ENCODE peak calls at places on chromosomes 6 and 20, in ten cellular contexts. L is stimulated activated CD4-positive, alpha-beta T cell treated with anti-CD3 and anti-CD28 coated beads, Interleukin-15, amount 100 ng/mL, for 24 hours; B is body of pancreas; E is HTR-8/SVneo; N is activated T-cell treated with anti-CD3 and anti-CD28 coated beads for 4 hours; T is IMR-90; U is caudate nucleus; O is anterior cingulate cortex; Q is cardiac muscle cell; X is stomach. W is an unnamed sample.

GRCh38 chr6:161169060-161169459 is 104.8 kb downstream of the AGPAT4 start:
- DNase-seq in L (no peak), B (no peak), E (no peak), N (no peak), T (no peak), U (no peak), O (no peak), Q (no peak), X (no peak), W (no peak)

GRCh38 chr6:169807699-169808607 is 56.5 kb downstream of the ERMARD start:
- DNase-seq in L (no peak), B (no peak), E (no peak), N (no peak), T (no peak), U (no peak), O (no peak), Q (no peak), X (no peak), W (no peak)

GRCh38 chr6:67131827-67132226 is 1424.8 kb upstream of the EYS start:
- DNase-seq in L (no peak), B (no peak), E (no peak), N (no peak), T (no peak), U (peak; percentile 67), O (peak; percentile 29), Q (no peak), X (no peak), W (no peak)

GRCh38 chr6:106027316-106027715 is 58.8 kb upstream of the PRDM1 start:
- DNase-seq in L (no peak), B (no peak), E (no peak), N (no peak), T (no peak), U (no peak), O (no peak), Q (no peak), X (no peak), W (no peak)

GRCh38 chr6:43943099-43943766 is 173.2 kb downstream of the VEGFA start:
- DNase-seq in L (no peak), B (no peak), E (no peak), N (no peak), T (no peak), U (no peak), O (no peak), Q (no peak), X (no peak), W (no peak)

GRCh38 chr6:133099573-133099972 is 141.6 kb upstream of the EYA4 start:
- DNase-seq in L (no peak), B (no peak), E (peak; percentile 10), N (no peak), T (peak; percentile 98), U (no peak), O (no peak), Q (no peak), X (no peak), W (no peak)

GRCh38 chr6:43938178-43939101 is 168.4 kb downstream of the VEGFA start:
- DNase-seq in L (no peak), B (no peak), E (no peak), N (no peak), T (no peak), U (no peak), O (no peak), Q (peak; percentile 78), X (no peak), W (no peak)

GRCh38 chr20:32522525-32522774 is 62.7 kb downstream of the NOL4L start:
- DNase-seq in L (no peak), B (no peak), E (no peak), N (no peak), T (no peak), U (no peak), O (no peak), Q (no peak), X (no peak), W (no peak)

GRCh38 chr6:83057705-83058321 is 7.8 kb downstream of the UBE3D start:
- DNase-seq in L (peak; percentile 16), B (peak; percentile 46), E (peak; percentile 44), N (no peak), T (peak; percentile 55), U (peak; percentile 51), O (peak; percentile 10), Q (peak; percentile 59), X (no peak), W (no peak)

GRCh38 chr6:24584390-24584735 is 61.6 kb downstream of the KIAA0319 start:
- DNase-seq in L (no peak), B (no peak), E (no peak), N (no peak), T (no peak), U (no peak), O (no peak), Q (peak; percentile 77), X (no peak), W (no peak)

GRCh38 chr6:5379647-5380242 is 118.4 kb downstream of the FARS2 start:
- DNase-seq in L (peak; percentile 15), B (no peak), E (peak; percentile 36), N (no peak), T (peak; percentile 44), U (no peak), O (no peak), Q (peak; percentile 35), X (no peak), W (no peak)

GRCh38 chr20:9143926-9144325 is 75.0 kb downstream of the PLCB4 start:
- DNase-seq in L (no peak), B (no peak), E (no peak), N (no peak), T (no peak), U (no peak), O (no peak), Q (no peak), X (no peak), W (no peak)

GRCh38 chr6:25138697-25139051 is 140.5 kb upstream of the CARMIL1 start:
- DNase-seq in L (no peak), B (no peak), E (no peak), N (no peak), T (peak; percentile 30), U (no peak), O (no peak), Q (no peak), X (no peak), W (no peak)

GRCh38 chr6:121436172-121436965 is 923 bp downstream of the GJA1 start:
- DNase-seq in L (peak; percentile 6), B (peak; percentile 13), E (no peak), N (no peak), T (no peak), U (no peak), O (no peak), Q (peak; percentile 24), X (no peak), W (no peak)

GRCh38 chr6:470901-471448 is 79.4 kb downstream of the IRF4 start:
- DNase-seq in L (no peak), B (no peak), E (no peak), N (no peak), T (no peak), U (no peak), O (no peak), Q (no peak), X (no peak), W (no peak)

GRCh38 chr20:59032023-59032712 is at the start of gene ATP5F1E:
- DNase-seq in L (peak; percentile 98), B (peak; percentile 97), E (peak; percentile 100), N (peak; percentile 94), T (peak; percentile 89), U (peak; percentile 95), O (peak; percentile 92), Q (peak; percentile 97), X (peak; percentile 97), W (peak; percentile 76)

GRCh38 chr6:8215631-8216030 is 113.3 kb upstream of the EEF1E1 start:
- DNase-seq in L (no peak), B (no peak), E (no peak), N (no peak), T (peak; percentile 64), U (no peak), O (no peak), Q (no peak), X (no peak), W (no peak)

GRCh38 chr20:42435230-42435629 is 754.5 kb downstream of the PTPRT start:
- DNase-seq in L (no peak), B (no peak), E (no peak), N (no peak), T (no peak), U (no peak), O (no peak), Q (no peak), X (no peak), W (no peak)

GRCh38 chr6:45727824-45728449 is 287.7 kb downstream of the CLIC5 start:
- DNase-seq in L (no peak), B (no peak), E (no peak), N (no peak), T (no peak), U (no peak), O (no peak), Q (no peak), X (no peak), W (no peak)

GRCh38 chr6:29528988-29529560 is 30.5 kb downstream of the UBD start:
- DNase-seq in L (no peak), B (no peak), E (no peak), N (no peak), T (no peak), U (no peak), O (no peak), Q (no peak), X (no peak), W (no peak)

GRCh38 chr6:6751615-6752014 is 163.1 kb downstream of the LY86 start:
- DNase-seq in L (peak; percentile 59), B (no peak), E (no peak), N (no peak), T (no peak), U (no peak), O (no peak), Q (no peak), X (no peak), W (no peak)

GRCh38 chr6:84976516-84977420 is 212.4 kb upstream of the TBX18 start:
- DNase-seq in L (no peak), B (no peak), E (no peak), N (no peak), T (no peak), U (no peak), O (no peak), Q (no peak), X (no peak), W (no peak)

GRCh38 chr20:34495928-34496327 is 20.3 kb upstream of the DYNLRB1 start:
- DNase-seq in L (no peak), B (no peak), E (no peak), N (no peak), T (no peak), U (no peak), O (no peak), Q (no peak), X (no peak), W (no peak)

GRCh38 chr6:156102129-156102528 is 646.5 kb upstream of the NOX3 start:
- DNase-seq in L (peak; percentile 1), B (no peak), E (no peak), N (no peak), T (peak; percentile 23), U (no peak), O (no peak), Q (no peak), X (no peak), W (no peak)

GRCh38 chr6:13953061-13953705 is 28.4 kb downstream of the RNF182 start:
- DNase-seq in L (no peak), B (no peak), E (peak; percentile 12), N (no peak), T (peak; percentile 51), U (no peak), O (no peak), Q (no peak), X (no peak), W (no peak)

GRCh38 chr6:39681566-39682250 is 43.5 kb downstream of the KIF6 start:
- DNase-seq in L (no peak), B (no peak), E (no peak), N (no peak), T (peak; percentile 30), U (no peak), O (no peak), Q (no peak), X (no peak), W (no peak)

GRCh38 chr6:54072708-54073313 is 38.4 kb upstream of the MLIP start:
- DNase-seq in L (no peak), B (no peak), E (no peak), N (no peak), T (no peak), U (no peak), O (no peak), Q (no peak), X (no peak), W (no peak)

GRCh38 chr20:11067359-11067758 is 393.6 kb upstream of the JAG1 start:
- DNase-seq in L (no peak), B (no peak), E (no peak), N (no peak), T (no peak), U (no peak), O (no peak), Q (peak; percentile 45), X (no peak), W (no peak)

W was measured in omental fat pad.